ENCODE peak calls at places on chromosomes 7 and 10, in four cellular contexts. V, Y, M and Q are unnamed samples.

GRCh38 chr7:134874407-134874806 is 95.0 kb downstream of the CALD1 start:
- DNase-seq in M (no peak), V (no peak), Y (no peak), Q (no peak)

GRCh38 chr10:61028861-61029361 is 84.9 kb upstream of the RHOBTB1 start:
- DNase-seq in M (no peak), Y (no peak), V (no peak), Q (no peak)

GRCh38 chr7:128104109-128104742 is 73.0 kb upstream of the LRRC4 start:
- DNase-seq in Y (no peak), M (peak; percentile 63), V (no peak), Q (no peak)

GRCh38 chr7:68692511-68692910 is 905.8 kb upstream of the AUTS2 start:
- DNase-seq in Y (no peak), V (no peak), M (no peak), Q (no peak)

GRCh38 chr10:98097175-98097574 is 37.3 kb upstream of the R3HCC1L start:
- DNase-seq in M (no peak), V (no peak), Y (no peak), Q (no peak)

GRCh38 chr7:151275813-151276577 is 27.5 kb upstream of the SMARCD3 start:
- DNase-seq in V (no peak), M (no peak), Y (no peak), Q (no peak)

GRCh38 chr10:7412482-7413251 is 1.8 kb upstream of the SFMBT2 start:
- DNase-seq in V (no peak), M (peak; percentile 75), Y (peak; percentile 67), Q (no peak)

GRCh38 chr10:73907841-73908517 is 3.0 kb upstream of the PLAU start:
- DNase-seq in Y (no peak), M (peak; percentile 72), V (no peak), Q (no peak)

GRCh38 chr10:117541909-117542705 is 439 bp upstream of the EMX2 start:
- DNase-seq in M (peak; percentile 81), Y (no peak), V (no peak), Q (no peak)

GRCh38 chr7:36661135-36661840 is 63.0 kb downstream of the AOAH start:
- DNase-seq in Y (no peak), M (no peak), V (no peak), Q (no peak)

GRCh38 chr10:49171326-49172140 is 16.7 kb downstream of the TMEM273 start:
- DNase-seq in V (no peak), Y (no peak), M (no peak), Q (no peak)

GRCh38 chr7:99997545-99998137 is 17.8 kb upstream of the ZKSCAN1 start:
- DNase-seq in M (peak; percentile 82), Y (peak; percentile 24), V (peak; percentile 19), Q (peak; percentile 38)

GRCh38 chr10:97366572-97366971 is 32.0 kb upstream of the FRAT2 start:
- DNase-seq in Y (no peak), V (no peak), M (no peak), Q (no peak)

GRCh38 chr7:21996641-21997040 is 50.9 kb upstream of the CDCA7L start:
- DNase-seq in M (no peak), V (no peak), Y (no peak), Q (no peak)

GRCh38 chr10:123642293-123642692 is 23.9 kb upstream of the GPR26 start:
- DNase-seq in M (no peak), Y (no peak), V (no peak), Q (no peak)